ENCODE peak calls at places on chromosome 14, in five cellular contexts. One of them, this sample, is unnamed. For H3K4me1, the result is how much of the 10 kb centered on the place peaks cover.

GRCh38 chr14:101183376-101184103 is 280.0 kb upstream of the RTL1 start:
- DNase-seq in small intestine: no peak
- DNase-seq in psoas muscle: no peak
- DNase-seq in esophagus squamous epithelium: no peak
- DNase-seq in CD8-positive, alpha-beta T cell: peak
- DNase-seq in this sample: no peak

GRCh38 chr14:104553166-104554087 is 26.1 kb upstream of the C14orf180 start:
- DNase-seq in psoas muscle: no peak
- DNase-seq in CD8-positive, alpha-beta T cell: no peak
- DNase-seq in small intestine: no peak
- DNase-seq in esophagus squamous epithelium: no peak
- DNase-seq in this sample: no peak

GRCh38 chr14:51081712-51082111 is 13.2 kb downstream of the TRIM9 start:
- DNase-seq in CD8-positive, alpha-beta T cell: no peak
- DNase-seq in psoas muscle: no peak
- DNase-seq in esophagus squamous epithelium: no peak
- DNase-seq in small intestine: no peak
- DNase-seq in this sample: no peak

GRCh38 chr14:24838945-24839616 is 205.1 kb upstream of the GZMB start:
- DNase-seq in small intestine: no peak
- DNase-seq in CD8-positive, alpha-beta T cell: no peak
- DNase-seq in esophagus squamous epithelium: no peak
- DNase-seq in psoas muscle: no peak
- DNase-seq in this sample: no peak

GRCh38 chr14:86708846-86709339 is 1178.9 kb downstream of the FLRT2 start:
- DNase-seq in psoas muscle: no peak
- DNase-seq in small intestine: no peak
- DNase-seq in CD8-positive, alpha-beta T cell: no peak
- DNase-seq in esophagus squamous epithelium: no peak
- DNase-seq in this sample: no peak

GRCh38 chr14:77100961-77101360 is 2.9 kb downstream of the CIPC start:
- DNase-seq in esophagus squamous epithelium: no peak
- DNase-seq in small intestine: no peak
- DNase-seq in psoas muscle: no peak
- DNase-seq in CD8-positive, alpha-beta T cell: no peak
- DNase-seq in this sample: no peak

GRCh38 chr14:97977711-97978261 is 1180.6 kb downstream of the VRK1 start:
- DNase-seq in esophagus squamous epithelium: no peak
- DNase-seq in small intestine: peak
- DNase-seq in CD8-positive, alpha-beta T cell: peak
- DNase-seq in psoas muscle: peak
- DNase-seq in this sample: peak

GRCh38 chr14:76827696-76828301 is 1.6 kb downstream of the LRRC74A start:
- DNase-seq in esophagus squamous epithelium: no peak
- DNase-seq in psoas muscle: peak
- DNase-seq in CD8-positive, alpha-beta T cell: no peak
- DNase-seq in small intestine: no peak
- DNase-seq in this sample: no peak

GRCh38 chr14:31843361-31844091 is 233.6 kb upstream of the ARHGAP5 start:
- DNase-seq in CD8-positive, alpha-beta T cell: no peak
- DNase-seq in small intestine: peak
- DNase-seq in esophagus squamous epithelium: no peak
- DNase-seq in psoas muscle: no peak
- DNase-seq in this sample: no peak

GRCh38 chr14:30194769-30195168 is 267.1 kb upstream of the PRKD1 start:
- DNase-seq in psoas muscle: no peak
- DNase-seq in CD8-positive, alpha-beta T cell: no peak
- DNase-seq in small intestine: no peak
- DNase-seq in esophagus squamous epithelium: no peak
- DNase-seq in this sample: no peak

GRCh38 chr14:100830681-100831080 is 4.8 kb downstream of the MEG3 start:
- DNase-seq in small intestine: no peak
- DNase-seq in CD8-positive, alpha-beta T cell: no peak
- DNase-seq in psoas muscle: no peak
- DNase-seq in esophagus squamous epithelium: no peak
- DNase-seq in this sample: no peak

GRCh38 chr14:66082009-66082408 is 404.2 kb upstream of the CCDC196 start:
- DNase-seq in CD8-positive, alpha-beta T cell: no peak
- DNase-seq in esophagus squamous epithelium: no peak
- DNase-seq in psoas muscle: no peak
- DNase-seq in small intestine: no peak
- DNase-seq in this sample: no peak

GRCh38 chr14:65095633-65096205 is 6.6 kb downstream of the MAX start:
- DNase-seq in small intestine: peak
- DNase-seq in psoas muscle: peak
- DNase-seq in esophagus squamous epithelium: no peak
- DNase-seq in CD8-positive, alpha-beta T cell: no peak
- DNase-seq in this sample: no peak

GRCh38 chr14:55245657-55246268 is 25.5 kb upstream of the FBXO34 start:
- DNase-seq in CD8-positive, alpha-beta T cell: no peak
- DNase-seq in psoas muscle: no peak
- DNase-seq in small intestine: peak
- DNase-seq in esophagus squamous epithelium: no peak
- DNase-seq in this sample: peak

GRCh38 chr14:82387699-82388098 is 854.0 kb upstream of the SEL1L start:
- DNase-seq in small intestine: no peak
- DNase-seq in esophagus squamous epithelium: no peak
- DNase-seq in psoas muscle: no peak
- DNase-seq in CD8-positive, alpha-beta T cell: no peak
- DNase-seq in this sample: no peak

GRCh38 chr14:89543420-89543790 is 126.4 kb upstream of the FOXN3 start:
- DNase-seq in esophagus squamous epithelium: no peak
- DNase-seq in CD8-positive, alpha-beta T cell: no peak
- DNase-seq in small intestine: no peak
- DNase-seq in psoas muscle: no peak
- DNase-seq in this sample: no peak

GRCh38 chr14:102848830-102849521 is 71.7 kb downstream of the TRAF3 start:
- DNase-seq in CD8-positive, alpha-beta T cell: no peak
- DNase-seq in small intestine: peak
- DNase-seq in esophagus squamous epithelium: no peak
- DNase-seq in psoas muscle: peak
- DNase-seq in this sample: no peak

GRCh38 chr14:97178781-97179180 is 381.6 kb downstream of the VRK1 start:
- DNase-seq in esophagus squamous epithelium: no peak
- DNase-seq in small intestine: no peak
- DNase-seq in psoas muscle: no peak
- DNase-seq in CD8-positive, alpha-beta T cell: no peak
- DNase-seq in this sample: no peak

GRCh38 chr14:45258073-45258472 is 5.1 kb upstream of the MIS18BP1 start:
- DNase-seq in psoas muscle: no peak
- DNase-seq in small intestine: no peak
- DNase-seq in CD8-positive, alpha-beta T cell: no peak
- DNase-seq in esophagus squamous epithelium: no peak
- DNase-seq in this sample: no peak

GRCh38 chr14:47102472-47102871 is 450.9 kb upstream of the RPL10L start:
- DNase-seq in CD8-positive, alpha-beta T cell: no peak
- DNase-seq in esophagus squamous epithelium: no peak
- DNase-seq in small intestine: no peak
- DNase-seq in psoas muscle: no peak
- DNase-seq in this sample: no peak

GRCh38 chr14:93956082-93956481 is 20.3 kb downstream of the ASB2 start:
- DNase-seq in esophagus squamous epithelium: no peak
- DNase-seq in CD8-positive, alpha-beta T cell: no peak
- DNase-seq in psoas muscle: no peak
- DNase-seq in small intestine: no peak
- DNase-seq in this sample: no peak

GRCh38 chr14:73850940-73851339 is 691 bp upstream of the PTGR2 start:
- DNase-seq in CD8-positive, alpha-beta T cell: no peak
- DNase-seq in psoas muscle: no peak
- DNase-seq in small intestine: peak
- DNase-seq in esophagus squamous epithelium: no peak
- DNase-seq in this sample: no peak

GRCh38 chr14:74034572-74034971 is 15.4 kb downstream of the BBOF1 start:
- DNase-seq in psoas muscle: no peak
- DNase-seq in small intestine: no peak
- DNase-seq in esophagus squamous epithelium: no peak
- DNase-seq in CD8-positive, alpha-beta T cell: no peak
- DNase-seq in this sample: no peak

GRCh38 chr14:79161576-79161975 is 991.4 kb downstream of the NRXN3 start:
- DNase-seq in psoas muscle: no peak
- DNase-seq in small intestine: no peak
- DNase-seq in esophagus squamous epithelium: no peak
- DNase-seq in CD8-positive, alpha-beta T cell: no peak
- DNase-seq in this sample: no peak

GRCh38 chr14:35565896-35566464 is 32.0 kb downstream of the INSM2 start:
- DNase-seq in psoas muscle: no peak
- DNase-seq in CD8-positive, alpha-beta T cell: no peak
- DNase-seq in small intestine: no peak
- DNase-seq in esophagus squamous epithelium: no peak
- DNase-seq in this sample: no peak

GRCh38 chr14:39169541-39169900 is 612 bp downstream of the TRAPPC6B start:
- DNase-seq in psoas muscle: no peak
- DNase-seq in small intestine: peak
- DNase-seq in CD8-positive, alpha-beta T cell: no peak
- DNase-seq in esophagus squamous epithelium: no peak
- DNase-seq in this sample: no peak

GRCh38 chr14:68951051-68951797 is 27.9 kb downstream of the ACTN1 start:
- DNase-seq in small intestine: peak
- DNase-seq in esophagus squamous epithelium: no peak
- DNase-seq in CD8-positive, alpha-beta T cell: no peak
- DNase-seq in psoas muscle: peak
- DNase-seq in this sample: no peak

GRCh38 chr14:99062216-99062615 is 209.8 kb downstream of the BCL11B start:
- DNase-seq in CD8-positive, alpha-beta T cell: peak
- DNase-seq in esophagus squamous epithelium: no peak
- DNase-seq in psoas muscle: no peak
- DNase-seq in small intestine: no peak
- DNase-seq in this sample: no peak

GRCh38 chr14:74621556-74621955 is 9.5 kb upstream of the LTBP2 start:
- DNase-seq in small intestine: no peak
- DNase-seq in psoas muscle: no peak
- DNase-seq in CD8-positive, alpha-beta T cell: no peak
- DNase-seq in esophagus squamous epithelium: no peak
- DNase-seq in this sample: no peak

GRCh38 chr14:73977896-73978295 is 27.8 kb downstream of the COQ6 start:
- DNase-seq in esophagus squamous epithelium: no peak
- DNase-seq in psoas muscle: no peak
- DNase-seq in CD8-positive, alpha-beta T cell: no peak
- DNase-seq in small intestine: peak
- DNase-seq in this sample: no peak

GRCh38 chr14:103074699-103075341 is 9.2 kb upstream of the LBHD2 start:
- DNase-seq in CD8-positive, alpha-beta T cell: no peak
- DNase-seq in esophagus squamous epithelium: no peak
- DNase-seq in small intestine: no peak
- DNase-seq in psoas muscle: peak
- DNase-seq in this sample: no peak

GRCh38 chr14:76576047-76576741 is 185.1 kb upstream of the VASH1 start:
- DNase-seq in psoas muscle: no peak
- DNase-seq in esophagus squamous epithelium: no peak
- DNase-seq in CD8-positive, alpha-beta T cell: no peak
- DNase-seq in small intestine: no peak
- DNase-seq in this sample: no peak

GRCh38 chr14:31080060-31080459 is 53.9 kb upstream of the STRN3 start:
- DNase-seq in esophagus squamous epithelium: no peak
- DNase-seq in small intestine: peak
- DNase-seq in psoas muscle: no peak
- DNase-seq in CD8-positive, alpha-beta T cell: no peak
- DNase-seq in this sample: no peak

GRCh38 chr14:52315355-52315718 is 1.2 kb downstream of the PTGER2 start:
- DNase-seq in esophagus squamous epithelium: no peak
- DNase-seq in psoas muscle: no peak
- DNase-seq in CD8-positive, alpha-beta T cell: no peak
- DNase-seq in small intestine: peak
- DNase-seq in this sample: peak
- H3K4me1 ChIP-seq in esophagus squamous epithelium: under half
- H3K4me1 ChIP-seq in psoas muscle: under half
- H3K4me1 ChIP-seq in CD8-positive, alpha-beta T cell: half or more
- H3K4me1 ChIP-seq in small intestine: under half
- H3K4me1 ChIP-seq in this sample: half or more

GRCh38 chr14:22972313-22972930 is 9.9 kb downstream of the AJUBA start:
- DNase-seq in psoas muscle: no peak
- DNase-seq in esophagus squamous epithelium: no peak
- DNase-seq in CD8-positive, alpha-beta T cell: no peak
- DNase-seq in small intestine: no peak
- DNase-seq in this sample: no peak
- H3K4me1 ChIP-seq in psoas muscle: under half
- H3K4me1 ChIP-seq in esophagus squamous epithelium: under half
- H3K4me1 ChIP-seq in CD8-positive, alpha-beta T cell: under half
- H3K4me1 ChIP-seq in small intestine: under half
- H3K4me1 ChIP-seq in this sample: under half

GRCh38 chr14:91418387-91419043 is 895 bp upstream of the CCDC88C start:
- DNase-seq in small intestine: peak
- DNase-seq in CD8-positive, alpha-beta T cell: peak
- DNase-seq in psoas muscle: peak
- DNase-seq in esophagus squamous epithelium: no peak
- DNase-seq in this sample: peak

GRCh38 chr14:91417983-91418386 is 365 bp upstream of the CCDC88C start:
- DNase-seq in psoas muscle: peak
- DNase-seq in small intestine: peak
- DNase-seq in CD8-positive, alpha-beta T cell: peak
- DNase-seq in esophagus squamous epithelium: no peak
- DNase-seq in this sample: peak

GRCh38 chr14:91415794-91416743 is 1.6 kb downstream of the CCDC88C start:
- DNase-seq in psoas muscle: no peak
- DNase-seq in esophagus squamous epithelium: peak
- DNase-seq in small intestine: peak
- DNase-seq in CD8-positive, alpha-beta T cell: peak
- DNase-seq in this sample: peak

GRCh38 chr14:91417134-91417982 is at the start of gene CCDC88C:
- DNase-seq in esophagus squamous epithelium: peak
- DNase-seq in CD8-positive, alpha-beta T cell: peak
- DNase-seq in small intestine: peak
- DNase-seq in psoas muscle: peak
- DNase-seq in this sample: peak

DNA sequence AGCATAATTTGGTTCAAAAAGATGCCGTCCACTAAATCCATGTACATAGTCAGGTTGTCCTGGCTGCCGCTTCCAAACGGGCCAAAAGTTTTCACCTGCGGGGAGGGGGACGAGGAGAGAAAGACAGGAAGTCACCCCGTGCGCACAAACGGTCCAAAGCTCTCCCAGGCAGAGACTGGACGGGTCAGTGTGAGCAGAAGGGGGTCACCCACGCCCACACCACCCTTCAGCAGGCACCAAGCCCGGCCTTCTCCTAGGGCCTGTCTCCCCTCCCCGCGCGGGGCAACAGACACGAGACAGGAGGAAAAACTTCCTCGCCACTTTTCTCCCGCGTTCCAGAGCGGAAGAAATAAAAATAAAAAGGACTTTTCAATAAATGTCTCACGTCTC is 881 bp downstream of the CCDC88C start:
- DNase-seq in esophagus squamous epithelium: no peak
- DNase-seq in CD8-positive, alpha-beta T cell: peak
- DNase-seq in psoas muscle: no peak
- DNase-seq in small intestine: peak
- DNase-seq in this sample: no peak
- H3K4me1 ChIP-seq in esophagus squamous epithelium: under half
- H3K4me1 ChIP-seq in CD8-positive, alpha-beta T cell: under half
- H3K4me1 ChIP-seq in psoas muscle: under half
- H3K4me1 ChIP-seq in small intestine: under half
- H3K4me1 ChIP-seq in this sample: under half

DNA sequence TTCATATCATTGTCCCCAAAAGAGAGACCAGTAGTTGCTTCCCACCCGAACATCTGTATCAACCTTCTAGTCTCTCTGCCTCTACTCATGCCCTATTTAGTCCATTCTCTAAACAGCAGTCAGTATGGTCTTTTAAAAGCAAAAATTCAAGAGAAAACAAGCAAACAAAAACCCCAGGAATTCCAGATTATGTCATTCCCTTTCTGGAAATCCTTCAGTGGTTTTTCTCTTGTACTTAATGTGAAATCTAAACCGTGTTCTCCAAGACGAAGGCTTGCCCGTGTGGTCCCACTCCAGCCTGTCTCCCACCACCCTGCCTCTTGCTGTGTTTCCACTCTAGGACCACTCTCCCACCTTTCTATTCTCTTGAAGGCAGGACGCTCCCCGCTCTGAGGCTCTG is 90.8 kb downstream of the TMEM30B start:
- DNase-seq in esophagus squamous epithelium: no peak
- DNase-seq in small intestine: no peak
- DNase-seq in CD8-positive, alpha-beta T cell: no peak
- DNase-seq in psoas muscle: no peak
- DNase-seq in this sample: no peak
- H3K4me1 ChIP-seq in esophagus squamous epithelium: under half
- H3K4me1 ChIP-seq in small intestine: under half
- H3K4me1 ChIP-seq in CD8-positive, alpha-beta T cell: under half
- H3K4me1 ChIP-seq in psoas muscle: under half
- H3K4me1 ChIP-seq in this sample: under half